ENCODE peak calls at places on chromosome 2, in nine cellular contexts. T, H, K, A, Z, S, G, V and Q are unnamed samples.

GRCh38 chr2:68689553-68690537 is 44.8 kb upstream of the ARHGAP25 start:
- DNase-seq in T (peak; percentile 28), H (peak; percentile 68), K (no peak), A (no peak), Z (no peak), S (peak; percentile 35), G (no peak), V (no peak), Q (no peak)

GRCh38 chr2:9558948-9559381 is 3.3 kb upstream of the ADAM17 start:
- DNase-seq in T (no peak), H (no peak), K (no peak), A (peak; percentile 99), Z (peak; percentile 9), S (no peak), G (no peak), V (peak; percentile 89), Q (no peak)

GRCh38 chr2:24920813-24921441 is 890 bp upstream of the ADCY3 start:
- DNase-seq in T (peak; percentile 50), H (no peak), K (no peak), A (no peak), Z (peak; percentile 55), S (peak; percentile 38), G (no peak), V (peak; percentile 13), Q (peak; percentile 62)

GRCh38 chr2:241545113-241545512 is 13.4 kb upstream of the BOK start:
- DNase-seq in T (no peak), H (peak; percentile 10), K (no peak), A (no peak), Z (peak; percentile 3), S (no peak), G (no peak), V (peak; percentile 39), Q (no peak)

GRCh38 chr2:136139601-136140000 is 21.7 kb upstream of the CXCR4 start:
- DNase-seq in T (no peak), H (no peak), K (no peak), A (no peak), Z (no peak), S (no peak), G (no peak), V (no peak), Q (no peak)

GRCh38 chr2:230700447-230700846 is 12.2 kb upstream of the CAB39 start:
- DNase-seq in T (no peak), H (no peak), K (no peak), A (no peak), Z (no peak), S (no peak), G (no peak), V (no peak), Q (no peak)

GRCh38 chr2:197851451-197851850 is 47.1 kb downstream of the PLCL1 start:
- DNase-seq in T (no peak), H (peak; percentile 18), K (no peak), A (no peak), Z (peak; percentile 40), S (no peak), G (no peak), V (no peak), Q (no peak)

GRCh38 chr2:112646102-112646719 is 472 bp downstream of the SLC20A1 start:
- DNase-seq in T (peak; percentile 66), H (peak; percentile 61), K (no peak), A (no peak), Z (peak; percentile 82), S (peak; percentile 67), G (peak; percentile 48), V (no peak), Q (no peak)